ENCODE peak calls at places on chromosomes 13 and 19, in six cellular contexts. Y is GM03348; Z is activated CD4-positive, alpha-beta T cell treated with anti-CD3 and anti-CD28 coated beads, Interleukin-2, amount 50 U/mL, for 4 hours; M is dorsolateral prefrontal cortex; W is activated naive CD4-positive, alpha-beta T cell; J is effector memory CD8-positive, alpha-beta T cell. F is an unnamed sample.

GRCh38 chr19:38683393-38684077 is 36.1 kb downstream of the ACTN4 start:
- DNase-seq in Z (peak), Y (peak), J (peak), W (no peak), M (peak), F (peak)

GRCh38 chr13:100828226-100828625 is 153.6 kb upstream of the TMTC4 start:
- DNase-seq in Z (no peak), Y (no peak), J (no peak), M (no peak), W (no peak), F (no peak)

GRCh38 chr19:46639356-46640061 is 3.5 kb upstream of the GNG8 start:
- DNase-seq in Z (no peak), J (no peak), Y (peak), M (no peak), W (no peak), F (no peak)

GRCh38 chr13:113888701-113889330 is 24.9 kb upstream of the GAS6 start:
- DNase-seq in M (no peak), J (no peak), Y (no peak), Z (no peak), W (no peak), F (no peak)

GRCh38 chr13:25217023-25217909 is 45.2 kb upstream of the AMER2 start:
- DNase-seq in W (no peak), J (no peak), M (no peak), Z (no peak), Y (no peak), F (peak)

GRCh38 chr13:23509781-23510543 is 60.2 kb upstream of the TNFRSF19 start:
- DNase-seq in M (no peak), Y (peak), W (no peak), Z (no peak), J (no peak), F (peak)

GRCh38 chr19:41882568-41883462 is at the start of gene ARHGEF1:
- DNase-seq in J (peak), Z (no peak), W (peak), M (no peak), Y (peak), F (no peak)

GRCh38 chr19:3471954-3472655 is 8.2 kb downstream of the SMIM24 start:
- DNase-seq in J (no peak), Z (peak), Y (peak), M (no peak), W (peak), F (no peak)

GRCh38 chr13:113759525-113760137 is 605 bp downstream of the TMEM255B start:
- DNase-seq in M (no peak), Z (no peak), J (no peak), Y (peak), W (no peak), F (no peak)

GRCh38 chr13:79194272-79194671 is 211.8 kb downstream of the RBM26 start:
- DNase-seq in W (no peak), Z (no peak), J (peak), M (no peak), Y (no peak), F (no peak)

GRCh38 chr13:61255035-61255796 is 160.4 kb downstream of the PCDH20 start:
- DNase-seq in J (no peak), W (no peak), Y (no peak), Z (no peak), M (no peak), F (no peak)

GRCh38 chr19:56126983-56127780 is 6.1 kb upstream of the ZNF787 start:
- DNase-seq in Y (no peak), J (no peak), Z (no peak), W (no peak), M (no peak), F (no peak)

GRCh38 chr19:56839665-56840451 is 668 bp downstream of the PEG3 start:
- DNase-seq in Z (no peak), M (peak), Y (no peak), J (no peak), W (no peak), F (peak)

GRCh38 chr19:1746401-1747284 is 6.7 kb upstream of the ONECUT3 start:
- DNase-seq in Y (peak), W (no peak), M (no peak), Z (no peak), J (no peak), F (no peak)

GRCh38 chr19:947090-947706 is 21.4 kb downstream of the ARID3A start:
- DNase-seq in Z (no peak), W (no peak), M (no peak), Y (no peak), J (no peak), F (no peak)

GRCh38 chr19:7199613-7200533 is 94.3 kb downstream of the INSR start:
- DNase-seq in Z (no peak), W (no peak), J (no peak), M (no peak), Y (no peak), F (no peak)

GRCh38 chr19:36136975-36137686 is 2.7 kb upstream of the CAPNS1 start:
- DNase-seq in Z (no peak), J (no peak), Y (peak), W (no peak), M (peak), F (no peak)

GRCh38 chr13:42101821-42102580 is 53.6 kb downstream of the DGKH start:
- DNase-seq in M (no peak), Y (no peak), Z (no peak), J (no peak), W (no peak), F (no peak)

F was measured in kidney epithelial cell.